ENCODE peak calls at places on chromosomes 11 and 22, in five cellular contexts. N is neuronal stem cell, B is IMR-90, S is H9, J is H1. Q is an unnamed sample.
A peak's percentile ranks its signal among the peaks of the same experiment; 100 is the strongest.

GRCh38 chr11:17992916-17993315 is 19.9 kb downstream of the SERGEF start:
- DNase-seq in N (no peak), S (no peak), B (no peak), J (no peak), Q (no peak)

GRCh38 chr11:122538060-122538459 is 117.5 kb upstream of the UBASH3B start:
- DNase-seq in S (no peak), N (no peak), B (no peak), J (no peak), Q (no peak)

GRCh38 chr22:22802346-22802970 is 85.2 kb upstream of the IGLL5 start:
- DNase-seq in S (no peak), B (no peak), N (no peak), J (peak; percentile 42), Q (no peak)

GRCh38 chr11:81772161-81772560 is 961.5 kb downstream of the FAM181B start:
- DNase-seq in J (no peak), N (peak; percentile 9), S (no peak), B (no peak), Q (no peak)

GRCh38 chr22:23058481-23059336 is 11.6 kb upstream of the GNAZ start:
- DNase-seq in S (peak; percentile 15), J (no peak), B (no peak), N (no peak), Q (no peak)

GRCh38 chr11:39435641-39436040 is 2023.8 kb downstream of the LRRC4C start:
- DNase-seq in S (no peak), J (no peak), B (no peak), N (no peak), Q (no peak)

GRCh38 chr11:125564357-125564756 is 4.9 kb upstream of the EI24 start:
- DNase-seq in J (no peak), B (no peak), S (no peak), N (no peak), Q (no peak)

GRCh38 chr11:132032555-132032954 is 662.1 kb downstream of the NTM start:
- DNase-seq in N (no peak), S (no peak), B (peak; percentile 92), J (no peak), Q (peak; percentile 56)

GRCh38 chr11:122711831-122712378 is 56.4 kb downstream of the UBASH3B start:
- DNase-seq in J (no peak), S (no peak), B (no peak), N (no peak), Q (peak; percentile 56)

GRCh38 chr11:41110527-41110926 is 348.9 kb downstream of the LRRC4C start:
- DNase-seq in J (no peak), B (no peak), S (no peak), N (no peak), Q (no peak)

GRCh38 chr11:111086058-111086457 is 159.5 kb upstream of the POU2AF2 start:
- DNase-seq in S (no peak), B (no peak), J (no peak), N (no peak), Q (no peak)

GRCh38 chr22:47623056-47623739 is 860.7 kb downstream of the TBC1D22A start:
- DNase-seq in S (peak; percentile 13), B (no peak), N (no peak), J (peak; percentile 19), Q (no peak)

GRCh38 chr11:30990625-30991348 is 378.8 kb downstream of the DCDC1 start:
- DNase-seq in B (no peak), S (no peak), N (no peak), J (no peak), Q (no peak)

GRCh38 chr11:105215528-105215927 is 76.0 kb upstream of the CARD18 start:
- DNase-seq in S (no peak), J (no peak), N (no peak), B (no peak), Q (no peak)

GRCh38 chr22:45597460-45598192 is 74.0 kb upstream of the ATXN10 start:
- DNase-seq in B (no peak), J (no peak), N (no peak), S (no peak), Q (no peak)

GRCh38 chr11:71117311-71117710 is 135.1 kb downstream of the SHANK2 start:
- DNase-seq in N (no peak), S (no peak), J (no peak), B (no peak), Q (no peak)

GRCh38 chr11:65781152-65781961 is 581 bp upstream of the AP5B1 start:
- DNase-seq in B (no peak), S (peak; percentile 70), N (peak; percentile 63), J (peak; percentile 82), Q (no peak)

GRCh38 chr11:61654397-61654829 is 25.8 kb upstream of the DAGLA start:
- DNase-seq in S (no peak), N (no peak), B (no peak), J (no peak), Q (no peak)

GRCh38 chr22:48585916-48586798 is 1241.5 kb downstream of the BRD1 start:
- DNase-seq in S (peak; percentile 50), N (no peak), B (no peak), J (no peak), Q (no peak)

GRCh38 chr11:47337229-47337924 is 15.1 kb downstream of the MYBPC3 start:
- DNase-seq in B (no peak), N (no peak), J (no peak), S (no peak), Q (no peak)

GRCh38 chr11:37108436-37109204 is 510.6 kb upstream of the RAG2 start:
- DNase-seq in J (no peak), S (no peak), B (no peak), N (no peak), Q (no peak)

GRCh38 chr11:120034881-120035620 is 102.9 kb downstream of the TRIM29 start:
- DNase-seq in N (no peak), J (peak; percentile 41), B (no peak), S (no peak), Q (no peak)

GRCh38 chr11:123683616-123684170 is 29.3 kb upstream of the SCN3B start:
- DNase-seq in B (no peak), J (no peak), N (no peak), S (no peak), Q (no peak)

GRCh38 chr22:22316589-22316988 is 72.0 kb downstream of the VPREB1 start:
- DNase-seq in J (no peak), B (no peak), S (peak; percentile 67), N (no peak), Q (no peak)

DNA sequence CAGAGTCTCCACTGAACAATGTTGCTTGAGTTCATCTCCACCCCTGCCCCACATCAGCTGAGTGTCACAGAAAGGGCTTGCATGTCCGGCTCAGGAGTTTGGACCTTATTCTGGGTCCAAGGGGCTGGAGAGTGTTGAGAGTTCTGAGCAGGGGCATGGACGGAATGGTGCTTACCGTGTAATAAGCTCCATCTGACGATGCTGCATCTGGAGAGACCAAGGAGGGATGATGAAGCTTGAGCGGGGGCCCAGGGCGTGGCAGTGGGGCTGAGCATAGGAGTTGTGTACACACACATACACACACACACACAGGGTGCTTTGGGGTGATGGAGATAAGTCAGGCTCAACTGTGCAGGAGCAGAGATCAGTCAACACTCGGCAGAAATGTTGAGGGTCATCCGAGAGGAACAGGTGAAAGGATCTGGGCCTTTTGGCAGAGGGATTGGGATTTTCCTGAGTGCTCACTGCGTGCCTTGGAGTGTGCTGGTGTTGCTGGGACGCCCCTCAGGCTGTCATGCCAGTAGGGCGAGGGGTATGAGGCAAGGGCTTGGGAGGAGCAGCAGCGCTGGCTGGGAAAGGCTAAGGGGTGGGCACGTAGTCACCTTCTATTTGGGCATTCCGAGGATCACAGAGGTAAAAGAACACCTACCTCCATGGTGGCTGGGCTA is 2.3 kb downstream of the USP35 start:
- DNase-seq in S (no peak), J (no peak), N (no peak), B (no peak), Q (no peak)
- H3K18ac ChIP-seq in S (no peak overlapping the region), J (no peak overlapping the region), N (no peak overlapping the region), B (no peak overlapping the region), Q (no peak overlapping the region)

DNA sequence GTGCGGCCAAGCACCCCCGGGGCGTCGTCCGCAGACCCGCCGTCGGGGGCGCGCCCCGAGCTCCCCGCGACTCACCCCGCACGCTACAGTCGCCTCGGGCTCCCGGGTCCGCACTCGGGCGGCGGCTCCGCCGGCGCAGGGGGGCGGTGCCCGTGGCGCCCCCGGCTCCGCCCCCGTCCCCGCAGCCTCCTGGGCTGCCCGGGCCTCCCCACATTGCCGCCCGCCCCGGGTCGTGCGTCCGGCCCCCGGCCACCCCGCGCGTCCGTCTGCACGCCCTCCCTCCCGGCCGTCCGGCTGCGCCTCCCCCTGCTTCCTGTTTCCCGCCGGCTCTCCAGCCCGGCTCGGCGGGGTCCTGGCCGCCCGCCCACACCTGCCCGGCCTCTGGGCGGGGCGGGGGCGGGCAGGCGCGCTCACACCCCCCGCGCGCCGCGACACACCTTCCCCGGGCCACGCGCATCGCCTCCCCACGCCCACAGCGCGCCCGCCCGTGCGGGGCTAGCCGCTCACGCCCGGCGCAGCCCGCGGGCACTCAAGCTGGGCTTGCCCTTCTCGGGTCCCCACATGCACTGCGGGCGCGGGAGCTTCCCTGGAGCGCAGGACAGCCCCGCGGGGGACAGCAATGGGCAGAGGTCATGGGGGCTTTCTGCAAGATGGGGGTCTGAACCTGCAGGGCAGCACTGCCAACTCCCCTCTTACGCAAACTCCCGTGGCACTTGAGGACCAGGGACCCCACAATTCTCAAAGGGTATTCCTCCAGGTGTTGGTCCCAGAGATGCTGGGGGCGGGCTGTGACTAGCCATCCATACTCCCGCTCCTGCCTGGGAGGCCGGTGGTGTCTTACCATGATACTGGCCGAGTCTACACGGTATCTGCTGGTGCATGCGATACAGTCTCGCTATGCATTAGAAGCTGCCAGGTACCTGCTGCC is at the start of gene CARD10:
- DNase-seq in B (no peak), J (peak; percentile 68), N (peak; percentile 30), S (no peak), Q (no peak)
- H2AFZ ChIP-seq in B (peak within 1 kb of the TSS; percentile 90), J (peak within 1 kb of the TSS; percentile 67), N (peak within 1 kb of the TSS; percentile 93), S (no peak within 1 kb of the TSS), Q (peak within 1 kb of the TSS; percentile 84)

GRCh38 chr11:84549221-84549620 is 1077.9 kb downstream of the DLG2 start:
- DNase-seq in B (no peak), J (no peak), N (no peak), S (no peak), Q (no peak)
- H2BK15ac ChIP-seq in B (no peak overlapping the region), J (no peak overlapping the region), N (no peak overlapping the region), S (no peak overlapping the region), Q (no peak overlapping the region)

GRCh38 chr11:94732617-94733292 is 35.4 kb upstream of the AMOTL1 start:
- DNase-seq in N (no peak), S (no peak), B (peak; percentile 87), J (no peak), Q (peak; percentile 91)
- H3K18ac ChIP-seq in N (no peak overlapping the region), S (no peak overlapping the region), B (peak overlapping the region; percentile 2), J (no peak overlapping the region), Q (peak overlapping the region; percentile 4)

DNA sequence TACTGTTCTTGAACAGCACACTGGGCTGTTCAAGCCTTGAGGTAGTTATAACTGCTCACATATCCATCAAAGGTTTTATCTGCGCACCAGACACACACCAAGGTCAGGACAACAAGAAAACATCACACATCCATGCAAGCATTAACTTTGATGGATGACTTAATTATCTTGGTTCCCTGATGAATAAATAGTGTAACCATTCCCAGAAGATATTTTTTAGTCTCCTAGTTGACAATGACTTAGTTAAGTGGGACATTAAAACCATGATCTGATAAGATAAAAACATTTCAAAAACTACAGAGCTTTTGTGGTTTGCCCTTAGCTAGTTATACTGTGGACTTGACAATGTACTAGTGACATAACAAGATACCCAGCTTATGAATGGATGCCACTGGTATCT is 728.9 kb downstream of the JRKL start:
- DNase-seq in S (no peak), N (no peak), B (no peak), J (no peak), Q (peak; percentile 3)
- H2AFZ ChIP-seq in S (no peak overlapping the region), N (no peak overlapping the region), B (no peak overlapping the region), J (no peak overlapping the region), Q (no peak overlapping the region)

Q was measured in mesenchymal stem cell.